ENCODE peak calls at places on chromosomes 11 and 22, in five cellular contexts. One of them, this sample, is unnamed.

GRCh38 chr11:108199446-108200321 is 22.8 kb downstream of the NPAT start:
- DNase-seq in A549: no peak
- DNase-seq in stomach: no peak
- DNase-seq in ovary: no peak
- DNase-seq in transverse colon: no peak
- DNase-seq in this sample: no peak

GRCh38 chr11:1522081-1522424 is 35.5 kb upstream of the MOB2 start:
- DNase-seq in A549: no peak
- DNase-seq in transverse colon: no peak
- DNase-seq in ovary: no peak
- DNase-seq in stomach: no peak
- DNase-seq in this sample: no peak

GRCh38 chr22:18156878-18157713 is 7.1 kb downstream of the USP18 start:
- DNase-seq in ovary: peak; percentile 69
- DNase-seq in transverse colon: peak; percentile 71
- DNase-seq in stomach: peak; percentile 56
- DNase-seq in A549: peak; percentile 65
- DNase-seq in this sample: peak; percentile 51

GRCh38 chr11:80280737-80281136 is 839.9 kb upstream of the TENM4 start:
- DNase-seq in A549: no peak
- DNase-seq in ovary: no peak
- DNase-seq in stomach: no peak
- DNase-seq in transverse colon: no peak
- DNase-seq in this sample: peak; percentile 7

GRCh38 chr11:61787928-61788491 is 4.4 kb downstream of the TMEM258 start:
- DNase-seq in stomach: peak; percentile 72
- DNase-seq in transverse colon: peak; percentile 26
- DNase-seq in ovary: no peak
- DNase-seq in A549: peak; percentile 84
- DNase-seq in this sample: no peak

GRCh38 chr11:34825670-34826383 is 90.4 kb downstream of the APIP start:
- DNase-seq in ovary: no peak
- DNase-seq in transverse colon: peak; percentile 76
- DNase-seq in A549: no peak
- DNase-seq in stomach: peak; percentile 67
- DNase-seq in this sample: no peak

GRCh38 chr11:9701799-9702198 is 37.9 kb downstream of the SWAP70 start:
- DNase-seq in stomach: no peak
- DNase-seq in transverse colon: no peak
- DNase-seq in A549: no peak
- DNase-seq in ovary: no peak
- DNase-seq in this sample: no peak

GRCh38 chr11:134043821-134044420 is 25.0 kb upstream of the JAM3 start:
- DNase-seq in ovary: no peak
- DNase-seq in stomach: no peak
- DNase-seq in A549: no peak
- DNase-seq in transverse colon: no peak
- DNase-seq in this sample: no peak

GRCh38 chr11:20609727-20610707 is 10.6 kb downstream of the SLC6A5 start:
- DNase-seq in ovary: peak; percentile 53
- DNase-seq in transverse colon: peak; percentile 62
- DNase-seq in stomach: peak; percentile 81
- DNase-seq in A549: peak; percentile 68
- DNase-seq in this sample: peak; percentile 26

GRCh38 chr11:133134561-133135173 is 397.6 kb downstream of the OPCML start:
- DNase-seq in transverse colon: peak; percentile 50
- DNase-seq in A549: peak; percentile 47
- DNase-seq in ovary: no peak
- DNase-seq in stomach: peak; percentile 76
- DNase-seq in this sample: no peak

GRCh38 chr22:22912135-22912408 is 24.5 kb downstream of the IGLL5 start:
- DNase-seq in transverse colon: no peak
- DNase-seq in ovary: no peak
- DNase-seq in A549: no peak
- DNase-seq in stomach: no peak
- DNase-seq in this sample: no peak

GRCh38 chr11:93717501-93717900 is 23.8 kb downstream of the TAF1D start:
- DNase-seq in A549: no peak
- DNase-seq in ovary: no peak
- DNase-seq in stomach: no peak
- DNase-seq in transverse colon: no peak
- DNase-seq in this sample: no peak

GRCh38 chr11:109968299-109968698 is 124.9 kb upstream of the ZC3H12C start:
- DNase-seq in A549: no peak
- DNase-seq in ovary: no peak
- DNase-seq in transverse colon: no peak
- DNase-seq in stomach: no peak
- DNase-seq in this sample: no peak

GRCh38 chr11:8649361-8649760 is 33.1 kb downstream of the TRIM66 start:
- DNase-seq in ovary: no peak
- DNase-seq in transverse colon: no peak
- DNase-seq in stomach: no peak
- DNase-seq in A549: no peak
- DNase-seq in this sample: no peak

GRCh38 chr11:95522871-95523270 is 266.7 kb downstream of the FAM76B start:
- DNase-seq in transverse colon: no peak
- DNase-seq in ovary: no peak
- DNase-seq in stomach: no peak
- DNase-seq in A549: no peak
- DNase-seq in this sample: no peak

GRCh38 chr11:15091175-15091574 is 17.8 kb downstream of the CALCB start:
- DNase-seq in A549: no peak
- DNase-seq in ovary: no peak
- DNase-seq in stomach: no peak
- DNase-seq in transverse colon: no peak
- DNase-seq in this sample: no peak

GRCh38 chr11:118663381-118663780 is 16.1 kb downstream of the TREH start:
- DNase-seq in A549: no peak
- DNase-seq in stomach: no peak
- DNase-seq in transverse colon: no peak
- DNase-seq in ovary: no peak
- DNase-seq in this sample: no peak

GRCh38 chr11:121226415-121227263 is 65.9 kb upstream of the SC5D start:
- DNase-seq in transverse colon: no peak
- DNase-seq in A549: no peak
- DNase-seq in ovary: no peak
- DNase-seq in stomach: no peak
- DNase-seq in this sample: no peak

GRCh38 chr22:17647452-17647851 is 8.9 kb downstream of the BCL2L13 start:
- DNase-seq in transverse colon: no peak
- DNase-seq in A549: no peak
- DNase-seq in stomach: no peak
- DNase-seq in ovary: no peak
- DNase-seq in this sample: no peak

GRCh38 chr22:38313384-38313955 is 3.8 kb downstream of the CSNK1E start:
- DNase-seq in transverse colon: peak; percentile 75
- DNase-seq in A549: peak; percentile 54
- DNase-seq in ovary: peak; percentile 93
- DNase-seq in stomach: peak; percentile 50
- DNase-seq in this sample: no peak

GRCh38 chr11:108498816-108499408 is 728 bp upstream of the POGLUT3 start:
- DNase-seq in transverse colon: peak; percentile 13
- DNase-seq in A549: no peak
- DNase-seq in ovary: peak; percentile 35
- DNase-seq in stomach: no peak
- DNase-seq in this sample: no peak

GRCh38 chr11:73141309-73142127 is 600 bp downstream of the FCHSD2 start:
- DNase-seq in ovary: peak; percentile 77
- DNase-seq in transverse colon: peak; percentile 76
- DNase-seq in stomach: peak; percentile 63
- DNase-seq in A549: peak; percentile 73
- DNase-seq in this sample: peak; percentile 36

GRCh38 chr11:3163241-3163981 is 1.7 kb downstream of the OSBPL5 start:
- DNase-seq in transverse colon: peak; percentile 9
- DNase-seq in A549: no peak
- DNase-seq in ovary: no peak
- DNase-seq in stomach: no peak
- DNase-seq in this sample: peak; percentile 11

GRCh38 chr11:132026746-132027145 is 656.3 kb downstream of the NTM start:
- DNase-seq in transverse colon: no peak
- DNase-seq in stomach: no peak
- DNase-seq in ovary: no peak
- DNase-seq in A549: no peak
- DNase-seq in this sample: no peak

DNA sequence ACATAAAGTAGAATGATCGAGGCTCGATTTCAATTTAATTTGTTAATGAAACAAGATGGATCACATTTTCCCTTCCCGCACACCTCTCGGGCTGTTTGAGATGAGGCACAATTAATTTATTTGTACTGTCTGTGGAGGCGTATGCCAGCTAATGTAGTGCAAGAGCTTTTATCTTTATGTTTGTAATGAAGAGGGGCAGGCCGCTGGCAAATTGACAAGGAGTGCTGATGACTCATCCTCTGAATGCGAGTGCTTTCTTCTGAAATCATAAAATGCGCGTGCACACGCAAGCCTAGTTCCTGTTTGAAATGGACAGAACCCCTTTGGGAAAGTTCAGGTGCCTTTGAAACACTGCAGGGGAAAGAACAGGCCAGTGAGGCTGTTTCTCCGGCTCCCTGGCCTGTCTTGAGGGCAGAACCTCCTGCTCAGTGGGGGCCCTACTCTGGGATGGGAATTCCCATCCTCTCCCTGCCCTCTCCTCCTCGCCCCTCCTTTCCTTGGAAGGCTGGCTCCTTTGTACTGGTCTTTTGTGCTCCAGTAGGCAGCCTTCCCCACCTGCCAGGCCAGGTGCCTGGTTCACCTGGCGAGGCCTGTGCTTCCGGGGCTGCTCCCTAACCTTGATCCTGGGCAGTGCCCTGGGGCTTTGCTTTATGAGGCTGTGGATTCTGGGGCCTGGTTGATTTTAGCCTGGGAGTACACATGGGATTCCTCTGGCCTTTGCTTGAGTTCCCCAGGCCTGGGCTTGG is 50.3 kb downstream of the TEAD1 start:
- DNase-seq in A549: peak; percentile 88
- DNase-seq in transverse colon: peak; percentile 91
- DNase-seq in ovary: peak; percentile 91
- DNase-seq in stomach: peak; percentile 75
- DNase-seq in this sample: peak; percentile 89
- H3K4me3 ChIP-seq in A549: peak overlapping the region; percentile 29
- H3K4me3 ChIP-seq in transverse colon: no peak overlapping the region
- H3K4me3 ChIP-seq in ovary: no peak overlapping the region
- H3K4me3 ChIP-seq in stomach: no peak overlapping the region
- H3K4me3 ChIP-seq in this sample: no peak overlapping the region

GRCh38 chr11:65389294-65389980 is 3.0 kb downstream of the FRMD8 start:
- DNase-seq in transverse colon: no peak
- DNase-seq in A549: no peak
- DNase-seq in ovary: no peak
- DNase-seq in stomach: no peak
- DNase-seq in this sample: no peak

GRCh38 chr11:65383778-65384177 is 1.3 kb upstream of the SLC25A45 start:
- DNase-seq in ovary: no peak
- DNase-seq in transverse colon: no peak
- DNase-seq in A549: no peak
- DNase-seq in stomach: no peak
- DNase-seq in this sample: no peak

GRCh38 chr11:65388731-65389130 is 2.3 kb downstream of the FRMD8 start:
- DNase-seq in ovary: no peak
- DNase-seq in stomach: no peak
- DNase-seq in A549: no peak
- DNase-seq in transverse colon: no peak
- DNase-seq in this sample: no peak

GRCh38 chr11:65384301-65384889 is 1.9 kb upstream of the SLC25A45 start:
- DNase-seq in A549: no peak
- DNase-seq in stomach: no peak
- DNase-seq in transverse colon: no peak
- DNase-seq in ovary: peak; percentile 20
- DNase-seq in this sample: no peak

DNA sequence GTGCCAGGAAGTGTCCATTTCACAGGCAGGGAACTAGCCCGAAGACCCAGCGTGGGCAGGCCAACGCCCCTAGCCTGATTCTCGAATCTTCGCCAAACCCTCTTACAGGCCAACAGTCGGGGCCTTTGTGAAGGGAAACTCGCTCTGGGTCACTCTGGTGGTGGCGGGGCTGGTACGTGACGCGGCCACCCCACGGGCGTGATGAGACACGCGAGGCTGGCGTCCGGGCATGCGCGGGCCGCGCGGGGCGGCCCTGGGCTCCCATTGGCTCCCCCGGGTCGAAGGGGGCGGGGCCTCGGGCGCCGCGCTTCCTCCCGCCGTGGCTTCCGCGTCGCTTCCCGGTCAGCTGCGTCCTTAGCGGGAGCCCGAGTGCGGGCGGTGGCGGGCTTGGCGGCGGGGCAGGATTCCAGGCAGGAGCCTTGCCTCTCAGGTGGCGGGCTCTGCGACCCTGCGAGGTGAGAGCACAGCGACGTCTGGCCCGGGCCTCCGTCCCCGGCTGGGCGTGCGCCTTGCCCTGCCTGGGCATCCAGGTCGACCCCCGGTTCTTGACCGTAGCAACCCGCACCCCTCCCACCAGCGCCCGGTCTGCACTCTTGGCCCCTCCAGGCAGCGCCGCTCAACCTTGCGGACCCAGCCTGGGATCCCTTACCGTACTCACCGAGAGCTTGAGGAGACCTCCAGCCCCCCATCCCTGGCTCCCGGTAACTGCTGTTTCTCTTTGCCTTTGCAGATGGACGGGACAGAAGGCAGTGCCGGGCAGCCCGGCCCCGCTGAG is at the start of gene FRMD8:
- DNase-seq in A549: peak; percentile 70
- DNase-seq in stomach: peak; percentile 95
- DNase-seq in transverse colon: peak; percentile 95
- DNase-seq in ovary: peak; percentile 95
- DNase-seq in this sample: peak; percentile 81
- TF ChIP-seq POLR2A in A549: peak; percentile 75
- TF ChIP-seq POLR2A in stomach: no peak
- TF ChIP-seq POLR2A in transverse colon: peak; percentile 94
- TF ChIP-seq POLR2A in ovary: peak; percentile 89
- TF ChIP-seq POLR2A in this sample: peak; percentile 95

GRCh38 chr11:47185305-47186075 is 744 bp downstream of the PACSIN3 start:
- DNase-seq in A549: peak; percentile 46
- DNase-seq in stomach: peak; percentile 70
- DNase-seq in transverse colon: peak; percentile 39
- DNase-seq in ovary: peak; percentile 70
- DNase-seq in this sample: no peak
- TF ChIP-seq EP300 in A549: no peak
- TF ChIP-seq EP300 in stomach: no peak
- TF ChIP-seq EP300 in transverse colon: no peak
- TF ChIP-seq EP300 in ovary: no peak
- TF ChIP-seq EP300 in this sample: peak; percentile 79

DNA sequence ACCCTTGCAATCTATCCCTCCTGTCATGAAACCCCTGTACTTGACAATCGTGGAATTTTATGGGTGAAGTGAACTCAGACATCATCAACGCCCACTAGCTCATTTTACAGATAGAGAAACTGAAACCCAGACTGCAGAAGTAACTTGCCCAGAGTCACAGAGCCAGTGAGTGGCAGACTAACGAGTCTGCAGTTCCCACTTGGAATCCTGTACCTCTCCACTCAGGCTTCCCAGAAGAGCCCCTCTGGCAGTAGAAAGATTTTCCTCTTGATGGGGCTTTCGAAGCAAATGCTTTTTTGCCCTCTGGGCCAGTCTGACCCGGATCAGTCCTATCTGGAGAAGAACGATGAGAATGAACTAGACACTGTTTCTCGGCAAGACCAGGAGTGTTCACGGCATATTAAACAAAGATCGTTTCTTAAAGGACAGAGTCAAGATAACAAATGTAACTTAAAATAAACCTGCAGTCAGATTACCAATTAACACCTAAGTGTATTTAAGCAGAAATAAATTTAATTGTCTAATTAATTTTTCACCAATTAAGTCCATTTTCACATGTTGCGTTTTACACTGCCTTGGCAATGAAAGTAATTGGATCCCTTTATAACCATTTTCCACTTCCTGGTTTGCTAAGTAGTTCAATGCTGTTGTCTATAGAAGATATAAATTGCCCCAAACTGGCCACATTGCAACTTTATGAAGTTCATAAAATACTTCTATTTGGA is 61.3 kb upstream of the CREB3L1 start:
- DNase-seq in A549: no peak
- DNase-seq in stomach: peak; percentile 40
- DNase-seq in ovary: no peak
- DNase-seq in transverse colon: no peak
- DNase-seq in this sample: no peak
- H3K4me3 ChIP-seq in A549: no peak overlapping the region
- H3K4me3 ChIP-seq in stomach: peak overlapping the region; percentile 41
- H3K4me3 ChIP-seq in ovary: no peak overlapping the region
- H3K4me3 ChIP-seq in transverse colon: peak overlapping the region; percentile 31
- H3K4me3 ChIP-seq in this sample: no peak overlapping the region

This sample was measured in tibial nerve.